ENCODE peak calls at places on chromosomes 12 and 14, in nine cellular contexts. V is myocyte; G is non-pigmented ciliary epithelial cell; K is stimulated activated CD4-positive, alpha-beta T cell treated with anti-CD3 and anti-CD28 coated beads, Interleukin-15, amount 100 ng/mL, for 1 hour; P is frontal cortex; W is suprapubic skin; T is GM23338; X is NCI-H1048; J is ovary. Q is an unnamed sample.

GRCh38 chr14:104297721-104298401 is 159.5 kb downstream of the KIF26A start:
- DNase-seq in T (no peak), P (no peak), X (no peak), J (no peak), K (no peak), W (no peak), G (no peak), V (no peak), Q (no peak)

GRCh38 chr14:104421892-104422291 is 157.7 kb upstream of the C14orf180 start:
- DNase-seq in T (no peak), G (no peak), P (no peak), V (no peak), K (no peak), J (no peak), W (peak; percentile 62), X (no peak), Q (no peak)

GRCh38 chr14:92259613-92260357 is 63.2 kb upstream of the SLC24A4 start:
- DNase-seq in P (no peak), J (no peak), X (no peak), T (no peak), V (no peak), K (no peak), W (no peak), G (no peak), Q (no peak)

GRCh38 chr12:110698171-110698902 is 9.4 kb upstream of the HVCN1 start:
- DNase-seq in P (no peak), V (peak; percentile 56), K (peak; percentile 59), G (peak; percentile 52), T (peak; percentile 93), X (no peak), J (peak; percentile 79), W (peak; percentile 84), Q (peak; percentile 80)

GRCh38 chr12:127677537-127678131 is 589.3 kb upstream of the TMEM132C start:
- DNase-seq in W (no peak), G (peak; percentile 60), T (peak; percentile 88), X (peak; percentile 61), K (no peak), J (peak; percentile 53), V (peak; percentile 89), P (peak; percentile 39), Q (peak; percentile 5)

GRCh38 chr12:56833780-56834179 is 70.7 kb downstream of the HSD17B6 start:
- DNase-seq in K (no peak), X (no peak), T (no peak), P (no peak), G (no peak), W (no peak), J (no peak), V (no peak), Q (no peak)

GRCh38 chr12:2963154-2963759 is 4.1 kb downstream of the TEAD4 start:
- DNase-seq in J (no peak), X (no peak), G (no peak), P (no peak), T (peak; percentile 70), W (no peak), V (peak; percentile 79), K (no peak), Q (no peak)

GRCh38 chr12:52005903-52006703 is 643 bp upstream of the TAMALIN start:
- DNase-seq in K (no peak), X (no peak), V (no peak), W (no peak), T (peak; percentile 73), J (no peak), P (no peak), G (no peak), Q (peak; percentile 55)

GRCh38 chr12:110279976-110280783 is 867 bp upstream of the ATP2A2 start:
- DNase-seq in K (peak; percentile 23), J (no peak), G (no peak), X (no peak), P (peak; percentile 44), T (peak; percentile 78), V (peak; percentile 75), W (peak; percentile 84), Q (peak; percentile 20)

GRCh38 chr14:66403183-66403582 is 83.0 kb upstream of the CCDC196 start:
- DNase-seq in P (no peak), G (no peak), V (peak; percentile 37), X (no peak), J (no peak), K (no peak), T (peak; percentile 52), W (no peak), Q (peak; percentile 52)

GRCh38 chr12:104384141-104384880 is 72.4 kb upstream of the CHST11 start:
- DNase-seq in W (peak; percentile 20), J (no peak), G (no peak), K (no peak), P (no peak), T (no peak), V (no peak), X (no peak), Q (no peak)

GRCh38 chr14:23066368-23066767 is 9.0 kb upstream of the CDH24 start:
- DNase-seq in X (no peak), W (no peak), P (peak; percentile 2), J (peak; percentile 5), T (no peak), G (no peak), V (no peak), K (no peak), Q (no peak)

GRCh38 chr14:96581902-96582640 is 79.9 kb downstream of the PAPOLA start:
- DNase-seq in W (peak; percentile 60), V (no peak), T (peak; percentile 52), X (no peak), J (no peak), P (no peak), G (no peak), K (no peak), Q (no peak)

GRCh38 chr14:99276482-99276881 is 4.5 kb upstream of the BCL11B start:
- DNase-seq in J (no peak), T (no peak), X (no peak), P (no peak), K (no peak), W (no peak), V (no peak), G (no peak), Q (no peak)

GRCh38 chr12:28507055-28507454 is 316.8 kb downstream of the CCDC91 start:
- DNase-seq in T (no peak), J (no peak), V (peak; percentile 89), X (no peak), W (no peak), P (no peak), K (no peak), G (peak; percentile 55), Q (no peak)

GRCh38 chr14:83988274-83988673 is 1541.7 kb upstream of the FLRT2 start:
- DNase-seq in P (no peak), W (no peak), K (no peak), G (no peak), V (no peak), T (peak; percentile 6), J (no peak), X (no peak), Q (peak; percentile 96)

GRCh38 chr14:22071001-22071400 is 397.4 kb upstream of the OR4E1 start:
- DNase-seq in K (peak; percentile 7), W (no peak), G (no peak), X (no peak), J (no peak), T (no peak), P (no peak), V (no peak), Q (peak; percentile 82)

GRCh38 chr12:129067482-129067881 is 214.2 kb downstream of the GLT1D1 start:
- DNase-seq in T (peak; percentile 45), W (no peak), J (no peak), V (no peak), G (no peak), K (no peak), P (no peak), X (no peak), Q (no peak)

GRCh38 chr14:23578560-23579310 is at the start of gene JPH4:
- DNase-seq in V (no peak), T (peak; percentile 79), J (peak; percentile 78), P (peak; percentile 59), K (no peak), G (no peak), X (no peak), W (no peak), Q (no peak)

GRCh38 chr12:51887476-51888315 is at the start of gene ANKRD33:
- DNase-seq in T (peak; percentile 94), G (no peak), V (no peak), X (no peak), P (no peak), J (peak; percentile 8), K (no peak), W (peak; percentile 78), Q (no peak)

GRCh38 chr12:45425426-45425825 is 209.5 kb downstream of the ANO6 start:
- DNase-seq in V (no peak), K (no peak), X (no peak), J (no peak), W (no peak), G (peak; percentile 55), P (no peak), T (no peak), Q (no peak)

GRCh38 chr12:53098354-53098981 is 1.0 kb downstream of the IGFBP6 start:
- DNase-seq in X (no peak), V (no peak), P (no peak), W (peak; percentile 78), T (peak; percentile 34), K (no peak), J (peak; percentile 63), G (peak; percentile 60), Q (no peak)

GRCh38 chr12:99045158-99045557 is 400.1 kb downstream of the APAF1 start:
- DNase-seq in J (no peak), T (no peak), X (no peak), G (no peak), P (no peak), W (no peak), K (no peak), V (no peak), Q (no peak)

GRCh38 chr14:81831128-81831815 is 297.6 kb upstream of the SEL1L start:
- DNase-seq in P (no peak), J (no peak), X (no peak), V (no peak), T (peak; percentile 6), G (no peak), K (no peak), W (no peak), Q (no peak)

GRCh38 chr12:124053855-124054254 is 80.8 kb downstream of the ZNF664 start:
- DNase-seq in G (no peak), P (no peak), K (no peak), X (no peak), V (peak; percentile 35), J (peak; percentile 78), W (no peak), T (peak; percentile 88), Q (no peak)

GRCh38 chr12:3869448-3869847 is 3.8 kb downstream of the PARP11 start:
- DNase-seq in P (no peak), V (no peak), J (no peak), K (no peak), X (no peak), G (no peak), W (no peak), T (no peak), Q (no peak)

GRCh38 chr14:83425138-83425537 is 1891.5 kb upstream of the SEL1L start:
- DNase-seq in K (no peak), J (no peak), V (peak; percentile 49), P (no peak), T (no peak), G (peak; percentile 63), X (no peak), W (no peak), Q (no peak)

GRCh38 chr12:5171701-5172100 is 128.0 kb downstream of the KCNA5 start:
- DNase-seq in K (no peak), V (peak; percentile 61), J (no peak), X (peak; percentile 9), P (no peak), G (peak; percentile 2), T (peak; percentile 84), W (no peak), Q (no peak)

GRCh38 chr12:52311282-52311643 is 9.9 kb downstream of the KRT83 start:
- DNase-seq in V (no peak), W (no peak), K (no peak), P (no peak), G (no peak), T (no peak), J (no peak), X (no peak), Q (no peak)

GRCh38 chr14:65179918-65180724 is 77.8 kb upstream of the MAX start:
- DNase-seq in P (no peak), T (no peak), V (peak; percentile 98), J (peak; percentile 36), K (no peak), W (no peak), X (no peak), G (peak; percentile 74), Q (no peak)

GRCh38 chr12:130482448-130482847 is 144.8 kb downstream of the PIWIL1 start:
- DNase-seq in K (no peak), G (no peak), V (no peak), P (no peak), J (no peak), X (no peak), T (peak; percentile 64), W (no peak), Q (no peak)

Q was measured in AML-193.